ENCODE peak calls at places on chromosomes 3 and 15, in five cellular contexts. Y, R, S, W and D are unnamed samples.

GRCh38 chr15:79644091-79644490 is 212.0 kb downstream of the MINAR1 start:
- DNase-seq in Y (no peak), R (no peak), S (no peak), W (peak; percentile 49), D (no peak)

GRCh38 chr3:172155880-172156279 is 116.5 kb downstream of the FNDC3B start:
- DNase-seq in Y (no peak), R (no peak), S (no peak), W (no peak), D (no peak)

GRCh38 chr15:82093325-82093724 is 47.5 kb upstream of the MEX3B start:
- DNase-seq in Y (no peak), R (no peak), S (no peak), W (no peak), D (no peak)

GRCh38 chr3:58322793-58323192 is 9.9 kb upstream of the PXK start:
- DNase-seq in Y (no peak), R (no peak), S (no peak), W (no peak), D (no peak)

GRCh38 chr3:134590766-134591165 is 60.1 kb downstream of the KY start:
- DNase-seq in Y (no peak), R (no peak), S (no peak), W (no peak), D (no peak)

GRCh38 chr3:175646865-175647264 is 787.7 kb downstream of the NAALADL2 start:
- DNase-seq in Y (no peak), R (no peak), S (no peak), W (no peak), D (no peak)

GRCh38 chr3:127226946-127227842 is 34.3 kb downstream of the PRR23E start:
- DNase-seq in Y (no peak), R (no peak), S (no peak), W (no peak), D (no peak)

GRCh38 chr3:186070996-186071395 is 37.9 kb downstream of the ETV5 start:
- DNase-seq in Y (no peak), R (no peak), S (no peak), W (no peak), D (no peak)

GRCh38 chr3:159748408-159748807 is 240.2 kb upstream of the IL12A start:
- DNase-seq in Y (no peak), R (no peak), S (no peak), W (no peak), D (no peak)

GRCh38 chr3:74636981-74637380 is 22.5 kb upstream of the CNTN3 start:
- DNase-seq in Y (no peak), R (no peak), S (no peak), W (no peak), D (no peak)

GRCh38 chr3:24588568-24588967 is 93.9 kb upstream of the THRB start:
- DNase-seq in Y (no peak), R (no peak), S (no peak), W (peak; percentile 25), D (no peak)